ENCODE peak calls at places on chromosome 2, in four cellular contexts. F, R, D and T are unnamed samples.

GRCh38 chr2:8537572-8538155 is 144.2 kb upstream of the ID2 start:
- DNase-seq in F (no peak), R (no peak), D (no peak), T (no peak)

GRCh38 chr2:147355706-147356105 is 489.1 kb upstream of the ACVR2A start:
- DNase-seq in R (no peak), F (no peak), D (no peak), T (peak)

GRCh38 chr2:16664052-16664731 is 1.4 kb downstream of the CYRIA start:
- DNase-seq in R (peak), F (peak), D (peak), T (no peak)

GRCh38 chr2:134745023-134745422 is 26.2 kb upstream of the TMEM163 start:
- DNase-seq in D (no peak), F (no peak), R (no peak), T (no peak)

GRCh38 chr2:5740853-5741252 is 48.7 kb downstream of the SOX11 start:
- DNase-seq in F (no peak), R (no peak), D (no peak), T (no peak)

GRCh38 chr2:155645771-155646170 is 686.8 kb downstream of the NR4A2 start:
- DNase-seq in D (no peak), F (no peak), R (no peak), T (no peak)

GRCh38 chr2:240789051-240789453 is 31.0 kb downstream of the KIF1A start:
- DNase-seq in R (no peak), F (no peak), D (no peak), T (no peak)

GRCh38 chr2:33126973-33127372 is 180.2 kb downstream of the LTBP1 start:
- DNase-seq in D (no peak), R (no peak), F (no peak), T (peak)

GRCh38 chr2:216188268-216188850 is 79.2 kb downstream of the XRCC5 start:
- DNase-seq in F (no peak), R (no peak), D (no peak), T (no peak)

GRCh38 chr2:27977623-27978312 is 87.2 kb downstream of the BABAM2 start:
- DNase-seq in F (no peak), D (no peak), R (no peak), T (peak)

GRCh38 chr2:217937446-217937845 is 65.3 kb downstream of the TNS1 start:
- DNase-seq in D (no peak), R (no peak), F (no peak), T (no peak)

GRCh38 chr2:72572501-72572900 is 253.3 kb downstream of the EXOC6B start:
- DNase-seq in D (no peak), R (no peak), F (no peak), T (no peak)

GRCh38 chr2:36123995-36124394 is 231.6 kb upstream of the CRIM1 start:
- DNase-seq in D (no peak), F (no peak), R (no peak), T (no peak)

GRCh38 chr2:168241208-168241607 is 6.2 kb downstream of the STK39 start:
- DNase-seq in F (no peak), D (no peak), R (no peak), T (no peak)

GRCh38 chr2:98188351-98189046 is 101.5 kb downstream of the VWA3B start:
- DNase-seq in D (no peak), R (no peak), F (peak), T (peak)

GRCh38 chr2:190782264-190782663 is 98.4 kb upstream of the GLS start:
- DNase-seq in R (no peak), D (no peak), F (no peak), T (no peak)

GRCh38 chr2:229852565-229852964 is 69.2 kb downstream of the TRIP12 start:
- DNase-seq in D (no peak), R (no peak), F (no peak), T (peak)

GRCh38 chr2:38433607-38433975 is 56.5 kb upstream of the ATL2 start:
- DNase-seq in F (no peak), D (no peak), R (no peak), T (peak)

GRCh38 chr2:66587216-66587615 is 152.3 kb downstream of the MEIS1 start:
- DNase-seq in D (peak), R (peak), F (peak), T (peak)

GRCh38 chr2:9144047-9144446 is 62.6 kb upstream of the ASAP2 start:
- DNase-seq in F (no peak), D (no peak), R (no peak), T (no peak)

GRCh38 chr2:145028055-145028630 is 508.2 kb upstream of the ZEB2 start:
- DNase-seq in D (no peak), R (no peak), F (no peak), T (no peak)

GRCh38 chr2:121562269-121563176 is 31.8 kb downstream of the RNU4ATAC start:
- DNase-seq in F (no peak), D (no peak), R (no peak), T (no peak)

GRCh38 chr2:121554998-121555397 is 24.3 kb downstream of the RNU4ATAC start:
- DNase-seq in R (no peak), F (no peak), D (no peak), T (no peak)

GRCh38 chr2:121561617-121562268 is 31.1 kb downstream of the RNU4ATAC start:
- DNase-seq in D (no peak), F (no peak), R (no peak), T (peak)

DNA sequence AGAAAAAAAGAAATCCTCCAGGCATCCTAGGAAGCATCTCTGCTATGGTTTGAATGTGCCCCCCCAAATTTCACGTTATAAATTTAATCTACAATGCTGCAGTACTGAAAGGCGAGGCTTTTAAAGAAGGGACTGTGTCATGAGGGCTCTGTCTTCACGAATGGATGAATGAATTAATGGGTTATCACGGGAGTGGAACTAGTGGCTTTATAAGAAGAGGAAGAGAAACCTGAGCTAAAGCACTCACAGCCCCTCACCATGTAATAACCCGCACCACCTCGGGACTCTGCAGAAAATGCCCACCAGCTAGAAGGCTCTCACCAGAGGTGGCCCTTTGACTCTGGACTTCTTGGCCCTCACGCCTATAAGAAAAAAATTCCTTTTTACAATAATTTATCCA is 27.6 kb downstream of the RNU4ATAC start:
- DNase-seq in R (no peak), D (no peak), F (peak), T (no peak)
- TF ChIP-seq EZH2phosphoT487 in R (no peak), D (no peak), F (no peak), T (no peak)

GRCh38 chr2:61275575-61276184 is 113.7 kb downstream of the C2orf74 start:
- DNase-seq in F (no peak), R (no peak), D (no peak), T (peak)

GRCh38 chr2:61277756-61278155 is 115.8 kb downstream of the C2orf74 start:
- DNase-seq in D (no peak), R (no peak), F (no peak), T (no peak)

GRCh38 chr2:61268249-61268648 is 106.3 kb downstream of the C2orf74 start:
- DNase-seq in F (no peak), D (no peak), R (no peak), T (peak)

GRCh38 chr2:61266653-61267505 is 104.9 kb downstream of the C2orf74 start:
- DNase-seq in F (no peak), R (peak), D (no peak), T (no peak)

DNA sequence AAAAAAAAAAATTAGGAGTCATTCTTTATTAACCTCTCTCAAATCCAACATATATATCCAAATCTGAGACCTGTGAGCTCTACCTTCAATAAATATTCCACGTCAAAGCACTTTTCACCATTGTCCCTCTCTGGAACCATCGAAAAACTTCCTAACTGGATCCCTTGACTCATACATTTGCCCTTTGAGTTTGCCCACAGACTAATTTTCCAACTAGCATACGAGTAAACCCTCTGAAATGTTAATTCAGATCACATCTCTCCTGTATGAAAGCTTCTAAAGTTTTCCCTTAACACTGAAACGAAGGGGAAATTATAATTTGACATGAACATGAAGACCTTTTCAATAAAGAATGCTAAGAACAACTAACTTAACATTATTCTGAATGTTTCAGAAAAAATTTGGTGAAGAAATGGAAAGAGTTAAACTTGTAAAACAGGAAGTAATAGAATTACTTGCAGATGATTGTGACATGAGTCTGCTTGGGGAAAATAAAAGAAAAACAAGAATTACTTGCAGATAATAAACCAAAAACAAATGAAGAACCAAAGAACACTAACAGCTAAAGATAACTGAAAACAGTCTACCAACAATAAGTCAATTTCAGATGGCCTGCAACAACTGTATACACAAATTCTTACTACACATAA is 110.6 kb downstream of the C2orf74 start:
- DNase-seq in D (no peak), R (no peak), F (no peak), T (no peak)
- TF ChIP-seq EZH2phosphoT487 in D (no peak), R (no peak), F (no peak), T (no peak)

DNA sequence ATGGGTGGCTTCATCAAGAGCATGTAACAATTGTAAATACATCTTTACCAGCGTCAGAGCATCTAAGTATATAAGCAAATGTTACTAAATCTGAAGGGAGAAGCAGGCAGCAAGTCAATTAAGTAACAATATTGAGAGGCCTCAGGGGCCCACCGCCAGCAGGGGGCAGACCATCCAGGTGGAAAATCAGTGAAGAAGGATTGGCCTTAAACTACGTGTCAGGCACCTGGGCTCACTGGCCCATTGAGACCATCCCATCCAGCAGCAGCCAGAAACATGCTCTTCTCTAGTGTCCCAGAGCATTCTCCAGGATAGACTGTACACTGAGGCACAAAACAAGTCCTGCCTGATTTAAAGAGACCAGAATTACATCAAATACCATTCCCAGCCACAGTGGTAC is 96.2 kb upstream of the SNTG2 start:
- DNase-seq in R (peak), F (peak), D (peak), T (peak)
- TF ChIP-seq EZH2phosphoT487 in R (no peak), F (no peak), D (no peak), T (no peak)

GRCh38 chr2:41061371-41061770 is 609.5 kb upstream of the SLC8A1 start:
- DNase-seq in F (no peak), R (no peak), D (no peak), T (no peak)
- TF ChIP-seq EZH2phosphoT487 in F (no peak), R (peak), D (no peak), T (no peak)

DNA sequence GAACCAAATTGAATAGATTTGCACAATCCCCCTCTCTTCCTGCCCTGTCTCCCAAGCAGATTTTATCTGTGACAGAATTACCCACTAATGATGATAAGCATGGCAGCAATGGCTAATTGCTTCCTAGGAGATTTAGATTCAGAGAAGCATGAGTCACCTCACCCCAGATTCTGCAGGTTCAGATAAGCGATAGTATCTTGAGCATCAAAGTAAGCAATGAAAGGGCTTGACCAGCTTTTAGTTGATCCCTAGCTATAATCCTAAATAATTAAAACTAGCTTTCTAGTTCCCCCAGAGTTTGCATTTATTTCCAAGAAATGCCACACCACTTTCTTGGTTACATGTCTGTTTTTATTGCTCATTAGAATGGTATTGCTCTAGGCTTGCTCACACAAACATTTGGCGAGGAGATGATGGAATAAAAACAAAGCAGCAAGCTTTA is 204.3 kb downstream of the GULP1 start:
- DNase-seq in R (no peak), F (no peak), D (no peak), T (no peak)
- TF ChIP-seq EZH2phosphoT487 in R (no peak), F (no peak), D (no peak), T (no peak)

GRCh38 chr2:239193426-239193825 is 207.4 kb downstream of the HDAC4 start:
- DNase-seq in D (no peak), F (no peak), R (no peak), T (no peak)
- TF ChIP-seq EZH2phosphoT487 in D (no peak), F (no peak), R (no peak), T (no peak)

GRCh38 chr2:233437439-233437955 is 83.2 kb downstream of the DGKD start:
- DNase-seq in R (no peak), F (no peak), D (no peak), T (no peak)
- TF ChIP-seq EZH2phosphoT487 in R (no peak), F (no peak), D (no peak), T (no peak)

GRCh38 chr2:71451695-71452094 is 1.7 kb upstream of the DYSF start:
- DNase-seq in F (no peak), R (no peak), D (no peak), T (no peak)

GRCh38 chr2:71454221-71455010 is 1.1 kb downstream of the DYSF start:
- DNase-seq in D (no peak), R (no peak), F (no peak), T (peak)

GRCh38 chr2:71455011-71455740 is 1.8 kb downstream of the DYSF start:
- DNase-seq in D (no peak), R (no peak), F (no peak), T (no peak)

GRCh38 chr2:71452565-71452964 is 796 bp upstream of the DYSF start:
- DNase-seq in D (peak), R (peak), F (peak), T (peak)

GRCh38 chr2:71453404-71454220 is at the start of gene DYSF:
- DNase-seq in D (peak), R (peak), F (no peak), T (peak)
- TF ChIP-seq EZH2phosphoT487 in D (peak), R (no peak), F (no peak), T (no peak)